ENCODE peak calls at places on chromosomes 6 and 20, in six cellular contexts. One of them, this sample, is unnamed.

GRCh38 chr6:110389689-110390382 is 25.5 kb downstream of the DDO start:
- DNase-seq in GM23248: no peak
- DNase-seq in lower leg skin: no peak
- DNase-seq in KG1: peak; percentile 25
- DNase-seq in skeletal muscle cell: no peak
- DNase-seq in heart right ventricle: no peak
- DNase-seq in this sample: no peak

GRCh38 chr6:21664263-21665081 is 70.9 kb downstream of the SOX4 start:
- DNase-seq in GM23248: peak; percentile 60
- DNase-seq in lower leg skin: no peak
- DNase-seq in KG1: no peak
- DNase-seq in skeletal muscle cell: no peak
- DNase-seq in heart right ventricle: peak; percentile 36
- DNase-seq in this sample: no peak

GRCh38 chr20:16694176-16694575 is 35.6 kb upstream of the SNRPB2 start:
- DNase-seq in GM23248: no peak
- DNase-seq in lower leg skin: no peak
- DNase-seq in KG1: no peak
- DNase-seq in skeletal muscle cell: no peak
- DNase-seq in heart right ventricle: no peak
- DNase-seq in this sample: no peak

GRCh38 chr6:17589402-17590116 is 10.5 kb upstream of the FAM8A1 start:
- DNase-seq in GM23248: peak; percentile 96
- DNase-seq in lower leg skin: no peak
- DNase-seq in KG1: no peak
- DNase-seq in skeletal muscle cell: peak; percentile 38
- DNase-seq in heart right ventricle: no peak
- DNase-seq in this sample: no peak

GRCh38 chr6:33837971-33838665 is 34.3 kb upstream of the MLN start:
- DNase-seq in GM23248: peak; percentile 63
- DNase-seq in lower leg skin: no peak
- DNase-seq in KG1: no peak
- DNase-seq in skeletal muscle cell: peak; percentile 52
- DNase-seq in heart right ventricle: no peak
- DNase-seq in this sample: no peak

GRCh38 chr6:37099442-37099841 is 70.5 kb upstream of the PIM1 start:
- DNase-seq in GM23248: peak; percentile 63
- DNase-seq in lower leg skin: no peak
- DNase-seq in KG1: no peak
- DNase-seq in skeletal muscle cell: no peak
- DNase-seq in heart right ventricle: no peak
- DNase-seq in this sample: peak; percentile 54

GRCh38 chr6:21507811-21508210 is 85.7 kb upstream of the SOX4 start:
- DNase-seq in GM23248: no peak
- DNase-seq in lower leg skin: no peak
- DNase-seq in KG1: no peak
- DNase-seq in skeletal muscle cell: no peak
- DNase-seq in heart right ventricle: no peak
- DNase-seq in this sample: no peak

GRCh38 chr6:158039178-158039557 is 57.5 kb downstream of the SYNJ2 start:
- DNase-seq in GM23248: no peak
- DNase-seq in lower leg skin: peak; percentile 68
- DNase-seq in KG1: no peak
- DNase-seq in skeletal muscle cell: no peak
- DNase-seq in heart right ventricle: no peak
- DNase-seq in this sample: no peak

GRCh38 chr6:2935566-2936291 is 32.6 kb upstream of the SERPINB9 start:
- DNase-seq in GM23248: no peak
- DNase-seq in lower leg skin: peak; percentile 71
- DNase-seq in KG1: no peak
- DNase-seq in skeletal muscle cell: no peak
- DNase-seq in heart right ventricle: no peak
- DNase-seq in this sample: no peak

GRCh38 chr6:52557389-52558265 is 19.2 kb downstream of the TRAM2 start:
- DNase-seq in GM23248: peak; percentile 46
- DNase-seq in lower leg skin: no peak
- DNase-seq in KG1: no peak
- DNase-seq in skeletal muscle cell: no peak
- DNase-seq in heart right ventricle: no peak
- DNase-seq in this sample: no peak

GRCh38 chr6:6688283-6688682 is 99.8 kb downstream of the LY86 start:
- DNase-seq in GM23248: no peak
- DNase-seq in lower leg skin: peak; percentile 9
- DNase-seq in KG1: no peak
- DNase-seq in skeletal muscle cell: no peak
- DNase-seq in heart right ventricle: no peak
- DNase-seq in this sample: peak; percentile 75

GRCh38 chr6:145814035-145814500 is 527 bp downstream of the FBXO30 start:
- DNase-seq in GM23248: peak; percentile 64
- DNase-seq in lower leg skin: no peak
- DNase-seq in KG1: peak; percentile 50
- DNase-seq in skeletal muscle cell: no peak
- DNase-seq in heart right ventricle: peak; percentile 17
- DNase-seq in this sample: no peak

GRCh38 chr6:10269814-10270472 is 144.9 kb downstream of the TFAP2A start:
- DNase-seq in GM23248: peak; percentile 50
- DNase-seq in lower leg skin: no peak
- DNase-seq in KG1: no peak
- DNase-seq in skeletal muscle cell: no peak
- DNase-seq in heart right ventricle: no peak
- DNase-seq in this sample: no peak

GRCh38 chr20:50194831-50195523 is 4.3 kb downstream of the CEBPB start:
- DNase-seq in GM23248: no peak
- DNase-seq in lower leg skin: no peak
- DNase-seq in KG1: no peak
- DNase-seq in skeletal muscle cell: no peak
- DNase-seq in heart right ventricle: no peak
- DNase-seq in this sample: no peak

GRCh38 chr6:17269840-17270239 is 11.3 kb upstream of the RBM24 start:
- DNase-seq in GM23248: peak; percentile 48
- DNase-seq in lower leg skin: no peak
- DNase-seq in KG1: no peak
- DNase-seq in skeletal muscle cell: no peak
- DNase-seq in heart right ventricle: no peak
- DNase-seq in this sample: no peak

GRCh38 chr6:108592371-108593337 is 31.9 kb downstream of the FOXO3 start:
- DNase-seq in GM23248: peak; percentile 92
- DNase-seq in lower leg skin: peak; percentile 86
- DNase-seq in KG1: no peak
- DNase-seq in skeletal muscle cell: peak; percentile 70
- DNase-seq in heart right ventricle: no peak
- DNase-seq in this sample: peak; percentile 62

GRCh38 chr20:37902504-37903313 is at the start of gene VSTM2L:
- DNase-seq in GM23248: peak; percentile 80
- DNase-seq in lower leg skin: no peak
- DNase-seq in KG1: no peak
- DNase-seq in skeletal muscle cell: no peak
- DNase-seq in heart right ventricle: no peak
- DNase-seq in this sample: no peak

GRCh38 chr6:42279144-42279781 is 61.6 kb upstream of the MRPS10 start:
- DNase-seq in GM23248: peak; percentile 72
- DNase-seq in lower leg skin: peak; percentile 83
- DNase-seq in KG1: no peak
- DNase-seq in skeletal muscle cell: peak; percentile 26
- DNase-seq in heart right ventricle: no peak
- DNase-seq in this sample: no peak

GRCh38 chr20:6142348-6142993 is 19.6 kb upstream of the FERMT1 start:
- DNase-seq in GM23248: peak; percentile 56
- DNase-seq in lower leg skin: no peak
- DNase-seq in KG1: peak; percentile 14
- DNase-seq in skeletal muscle cell: no peak
- DNase-seq in heart right ventricle: peak; percentile 49
- DNase-seq in this sample: peak; percentile 45

GRCh38 chr6:150993253-150993652 is 127.8 kb downstream of the MTHFD1L start:
- DNase-seq in GM23248: no peak
- DNase-seq in lower leg skin: no peak
- DNase-seq in KG1: no peak
- DNase-seq in skeletal muscle cell: no peak
- DNase-seq in heart right ventricle: no peak
- DNase-seq in this sample: no peak

GRCh38 chr6:89371849-89372505 is 19.5 kb upstream of the UBE2J1 start:
- DNase-seq in GM23248: peak; percentile 78
- DNase-seq in lower leg skin: peak; percentile 91
- DNase-seq in KG1: peak; percentile 62
- DNase-seq in skeletal muscle cell: no peak
- DNase-seq in heart right ventricle: peak; percentile 73
- DNase-seq in this sample: peak; percentile 86